ENCODE peak calls at places on chromosomes 6 and 20, in four cellular contexts. S is retina, Y is COR-L47, Q is neural progenitor cell. C is an unnamed sample.

GRCh38 chr6:141677598-141678211 is 455.0 kb upstream of the GJE1 start:
- DNase-seq in S (peak), Y (no peak), Q (peak), C (peak)

GRCh38 chr6:8536122-8536521 is 100.8 kb upstream of the SLC35B3 start:
- DNase-seq in S (no peak), Y (no peak), Q (no peak), C (no peak)

GRCh38 chr6:46583711-46584110 is 68.9 kb downstream of the CYP39A1 start:
- DNase-seq in S (no peak), Y (no peak), Q (no peak), C (peak)

GRCh38 chr20:45833030-45833882 is at the start of gene SNX21:
- DNase-seq in S (peak), Y (no peak), Q (peak), C (peak)

GRCh38 chr6:170162771-170163404 is 128.0 kb downstream of the DLL1 start:
- DNase-seq in S (no peak), Y (no peak), Q (no peak), C (no peak)

GRCh38 chr6:132140150-132140549 is 189.0 kb upstream of the CCN2 start:
- DNase-seq in S (no peak), Y (no peak), Q (no peak), C (no peak)

GRCh38 chr6:156687875-156688549 is 89.2 kb upstream of the ARID1B start:
- DNase-seq in S (no peak), Y (peak), Q (peak), C (peak)

GRCh38 chr20:53083411-53083810 is 111.3 kb downstream of the TSHZ2 start:
- DNase-seq in S (no peak), Y (no peak), Q (no peak), C (no peak)

GRCh38 chr20:33679758-33680485 is 5.7 kb upstream of the NECAB3 start:
- DNase-seq in S (no peak), Y (no peak), Q (no peak), C (no peak)

GRCh38 chr20:10454135-10454750 is 19.1 kb downstream of the SLX4IP start:
- DNase-seq in S (no peak), Y (no peak), Q (no peak), C (no peak)

GRCh38 chr20:1854246-1854645 is 41.0 kb upstream of the SIRPA start:
- DNase-seq in S (no peak), Y (no peak), Q (no peak), C (no peak)

GRCh38 chr6:135568366-135568765 is 70.8 kb upstream of the AHI1 start:
- DNase-seq in S (no peak), Y (no peak), Q (no peak), C (peak)

GRCh38 chr6:52365317-52365716 is 3.4 kb downstream of the PAQR8 start:
- DNase-seq in S (no peak), Y (no peak), Q (no peak), C (no peak)

GRCh38 chr20:2455771-2456497 is 14.7 kb downstream of the SNRPB start:
- DNase-seq in S (no peak), Y (no peak), Q (no peak), C (no peak)

GRCh38 chr20:46752639-46753235 is 43.3 kb downstream of the SLC2A10 start:
- DNase-seq in S (peak), Y (peak), Q (peak), C (peak)

GRCh38 chr6:63493557-63493956 is 78.7 kb upstream of the LOC128125822 start:
- DNase-seq in S (no peak), Y (no peak), Q (no peak), C (no peak)

GRCh38 chr6:144265390-144265789 is 19.7 kb upstream of the UTRN start:
- DNase-seq in S (peak), Y (no peak), Q (peak), C (no peak)

GRCh38 chr6:26159417-26160273 is 72.4 kb downstream of the HFE start:
- DNase-seq in S (peak), Y (no peak), Q (no peak), C (peak)